ENCODE peak calls at places on chromosomes 13 and 19, in nine cellular contexts. One of them, this sample, is unnamed. For H3K4me1 and H3K27me3, the result is how much of the 10 kb centered on the place peaks cover.

GRCh38 chr13:92126399-92126798 is 728.0 kb downstream of the GPC5 start:
- DNase-seq in heart right ventricle: no peak
- DNase-seq in fibroblast of lung: no peak
- DNase-seq in CD4-positive, CD25-positive, alpha-beta regulatory T cell: no peak
- DNase-seq in tibial nerve: no peak
- DNase-seq in body of pancreas: no peak
- DNase-seq in heart left ventricle: no peak
- DNase-seq in adrenal gland: no peak
- DNase-seq in psoas muscle: no peak
- DNase-seq in this sample: no peak

GRCh38 chr13:99374994-99375805 is 68.0 kb upstream of the GPR183 start:
- DNase-seq in tibial nerve: no peak
- DNase-seq in adrenal gland: no peak
- DNase-seq in body of pancreas: no peak
- DNase-seq in CD4-positive, CD25-positive, alpha-beta regulatory T cell: peak
- DNase-seq in psoas muscle: no peak
- DNase-seq in fibroblast of lung: no peak
- DNase-seq in heart right ventricle: no peak
- DNase-seq in heart left ventricle: peak
- DNase-seq in this sample: no peak

GRCh38 chr19:57305056-57305455 is 15.2 kb upstream of the ZNF543 start:
- DNase-seq in heart right ventricle: no peak
- DNase-seq in psoas muscle: no peak
- DNase-seq in body of pancreas: no peak
- DNase-seq in fibroblast of lung: peak
- DNase-seq in tibial nerve: no peak
- DNase-seq in heart left ventricle: no peak
- DNase-seq in CD4-positive, CD25-positive, alpha-beta regulatory T cell: no peak
- DNase-seq in adrenal gland: no peak
- DNase-seq in this sample: peak

GRCh38 chr19:16315825-16316505 is 8.7 kb upstream of the KLF2 start:
- DNase-seq in adrenal gland: peak
- DNase-seq in psoas muscle: peak
- DNase-seq in CD4-positive, CD25-positive, alpha-beta regulatory T cell: no peak
- DNase-seq in heart left ventricle: no peak
- DNase-seq in tibial nerve: peak
- DNase-seq in heart right ventricle: peak
- DNase-seq in fibroblast of lung: peak
- DNase-seq in body of pancreas: peak
- DNase-seq in this sample: peak

GRCh38 chr19:1512671-1513491 is at the start of gene ADAMTSL5:
- DNase-seq in body of pancreas: peak
- DNase-seq in psoas muscle: peak
- DNase-seq in adrenal gland: no peak
- DNase-seq in heart right ventricle: peak
- DNase-seq in fibroblast of lung: peak
- DNase-seq in CD4-positive, CD25-positive, alpha-beta regulatory T cell: peak
- DNase-seq in tibial nerve: no peak
- DNase-seq in heart left ventricle: peak
- DNase-seq in this sample: peak

GRCh38 chr13:99067160-99067985 is 89.5 kb upstream of the DOCK9 start:
- DNase-seq in adrenal gland: no peak
- DNase-seq in fibroblast of lung: peak
- DNase-seq in body of pancreas: no peak
- DNase-seq in psoas muscle: no peak
- DNase-seq in heart right ventricle: no peak
- DNase-seq in heart left ventricle: no peak
- DNase-seq in CD4-positive, CD25-positive, alpha-beta regulatory T cell: no peak
- DNase-seq in tibial nerve: no peak
- DNase-seq in this sample: peak

GRCh38 chr19:1567848-1568227 is 287 bp downstream of the MEX3D start:
- DNase-seq in fibroblast of lung: no peak
- DNase-seq in CD4-positive, CD25-positive, alpha-beta regulatory T cell: no peak
- DNase-seq in psoas muscle: no peak
- DNase-seq in adrenal gland: no peak
- DNase-seq in tibial nerve: no peak
- DNase-seq in body of pancreas: no peak
- DNase-seq in heart right ventricle: no peak
- DNase-seq in heart left ventricle: no peak
- DNase-seq in this sample: no peak

GRCh38 chr13:87536499-87536898 is 134.7 kb upstream of the SLITRK5 start:
- DNase-seq in adrenal gland: no peak
- DNase-seq in heart left ventricle: no peak
- DNase-seq in psoas muscle: no peak
- DNase-seq in tibial nerve: no peak
- DNase-seq in CD4-positive, CD25-positive, alpha-beta regulatory T cell: no peak
- DNase-seq in heart right ventricle: no peak
- DNase-seq in fibroblast of lung: peak
- DNase-seq in body of pancreas: no peak
- DNase-seq in this sample: peak

GRCh38 chr13:46908511-46908910 is 11.7 kb upstream of the HTR2A start:
- DNase-seq in heart left ventricle: no peak
- DNase-seq in fibroblast of lung: peak
- DNase-seq in body of pancreas: no peak
- DNase-seq in adrenal gland: no peak
- DNase-seq in tibial nerve: no peak
- DNase-seq in heart right ventricle: no peak
- DNase-seq in CD4-positive, CD25-positive, alpha-beta regulatory T cell: no peak
- DNase-seq in psoas muscle: no peak
- DNase-seq in this sample: no peak

GRCh38 chr13:46354143-46355087 is 32.6 kb downstream of the RUBCNL start:
- DNase-seq in fibroblast of lung: peak
- DNase-seq in adrenal gland: no peak
- DNase-seq in body of pancreas: no peak
- DNase-seq in tibial nerve: no peak
- DNase-seq in heart right ventricle: no peak
- DNase-seq in heart left ventricle: no peak
- DNase-seq in psoas muscle: no peak
- DNase-seq in CD4-positive, CD25-positive, alpha-beta regulatory T cell: no peak
- DNase-seq in this sample: peak

GRCh38 chr13:60583911-60584753 is 187.1 kb downstream of the TDRD3 start:
- DNase-seq in body of pancreas: no peak
- DNase-seq in tibial nerve: peak
- DNase-seq in CD4-positive, CD25-positive, alpha-beta regulatory T cell: no peak
- DNase-seq in psoas muscle: no peak
- DNase-seq in fibroblast of lung: peak
- DNase-seq in heart left ventricle: no peak
- DNase-seq in adrenal gland: no peak
- DNase-seq in heart right ventricle: no peak
- DNase-seq in this sample: no peak

GRCh38 chr13:60275208-60275607 is 111.5 kb upstream of the DIAPH3 start:
- DNase-seq in heart right ventricle: no peak
- DNase-seq in CD4-positive, CD25-positive, alpha-beta regulatory T cell: no peak
- DNase-seq in psoas muscle: no peak
- DNase-seq in body of pancreas: no peak
- DNase-seq in adrenal gland: no peak
- DNase-seq in tibial nerve: no peak
- DNase-seq in heart left ventricle: no peak
- DNase-seq in fibroblast of lung: no peak
- DNase-seq in this sample: no peak

GRCh38 chr13:110109910-110110309 is 197.0 kb downstream of the COL4A1 start:
- DNase-seq in fibroblast of lung: peak
- DNase-seq in body of pancreas: peak
- DNase-seq in adrenal gland: peak
- DNase-seq in tibial nerve: no peak
- DNase-seq in CD4-positive, CD25-positive, alpha-beta regulatory T cell: no peak
- DNase-seq in heart left ventricle: peak
- DNase-seq in psoas muscle: peak
- DNase-seq in heart right ventricle: peak
- DNase-seq in this sample: peak

GRCh38 chr19:47226426-47227346 is 4.3 kb downstream of the BBC3 start:
- DNase-seq in heart left ventricle: peak
- DNase-seq in tibial nerve: peak
- DNase-seq in fibroblast of lung: peak
- DNase-seq in adrenal gland: peak
- DNase-seq in psoas muscle: peak
- DNase-seq in CD4-positive, CD25-positive, alpha-beta regulatory T cell: peak
- DNase-seq in heart right ventricle: peak
- DNase-seq in body of pancreas: peak
- DNase-seq in this sample: no peak

GRCh38 chr13:98171806-98172569 is 5.1 kb downstream of the RNF113B start:
- DNase-seq in psoas muscle: peak
- DNase-seq in CD4-positive, CD25-positive, alpha-beta regulatory T cell: no peak
- DNase-seq in fibroblast of lung: peak
- DNase-seq in adrenal gland: peak
- DNase-seq in heart right ventricle: peak
- DNase-seq in heart left ventricle: peak
- DNase-seq in tibial nerve: peak
- DNase-seq in body of pancreas: peak
- DNase-seq in this sample: no peak

GRCh38 chr13:82681535-82681934 is 1200.7 kb downstream of the SLITRK1 start:
- DNase-seq in heart left ventricle: no peak
- DNase-seq in CD4-positive, CD25-positive, alpha-beta regulatory T cell: no peak
- DNase-seq in body of pancreas: no peak
- DNase-seq in psoas muscle: no peak
- DNase-seq in tibial nerve: no peak
- DNase-seq in heart right ventricle: no peak
- DNase-seq in fibroblast of lung: no peak
- DNase-seq in adrenal gland: no peak
- DNase-seq in this sample: no peak

DNA sequence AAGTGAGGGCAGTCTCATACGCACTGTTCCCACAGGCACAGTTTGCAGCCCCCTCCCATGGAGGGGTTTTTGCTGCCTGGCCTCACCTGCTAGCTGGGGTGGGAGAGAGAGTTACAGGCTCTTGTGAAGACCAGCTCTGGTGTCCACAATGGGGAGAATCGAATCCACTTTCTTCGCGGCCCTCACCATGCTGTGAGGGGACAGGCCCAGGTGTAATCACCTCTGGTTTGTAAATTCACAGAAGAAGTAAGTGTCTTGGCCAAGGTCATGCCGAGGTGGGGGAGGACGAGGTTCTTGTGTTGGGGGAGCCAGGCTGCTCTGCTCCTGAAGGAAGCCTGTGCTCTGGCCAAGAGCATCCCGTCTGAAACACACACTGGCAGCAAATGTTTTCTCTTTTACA is 39.5 kb downstream of the TEX29 start:
- DNase-seq in CD4-positive, CD25-positive, alpha-beta regulatory T cell: no peak
- DNase-seq in tibial nerve: no peak
- DNase-seq in heart left ventricle: no peak
- DNase-seq in body of pancreas: no peak
- DNase-seq in psoas muscle: no peak
- DNase-seq in heart right ventricle: no peak
- DNase-seq in adrenal gland: no peak
- DNase-seq in fibroblast of lung: no peak
- DNase-seq in this sample: no peak
- H3K27ac ChIP-seq in CD4-positive, CD25-positive, alpha-beta regulatory T cell: no peak
- H3K27ac ChIP-seq in tibial nerve: no peak
- H3K27ac ChIP-seq in heart left ventricle: no peak
- H3K27ac ChIP-seq in body of pancreas: no peak
- H3K27ac ChIP-seq in psoas muscle: no peak
- H3K27ac ChIP-seq in heart right ventricle: no peak
- H3K27ac ChIP-seq in adrenal gland: no peak
- H3K27ac ChIP-seq in fibroblast of lung: no peak
- H3K27ac ChIP-seq in this sample: no peak

GRCh38 chr13:51603716-51604115 is 19.5 kb downstream of the WDFY2 start:
- DNase-seq in body of pancreas: no peak
- DNase-seq in psoas muscle: no peak
- DNase-seq in heart left ventricle: no peak
- DNase-seq in fibroblast of lung: no peak
- DNase-seq in adrenal gland: no peak
- DNase-seq in CD4-positive, CD25-positive, alpha-beta regulatory T cell: no peak
- DNase-seq in tibial nerve: no peak
- DNase-seq in heart right ventricle: no peak
- DNase-seq in this sample: peak
- H3K4me1 ChIP-seq in body of pancreas: half or more
- H3K4me1 ChIP-seq in psoas muscle: under half
- H3K4me1 ChIP-seq in heart left ventricle: under half
- H3K4me1 ChIP-seq in fibroblast of lung: under half
- H3K4me1 ChIP-seq in adrenal gland: half or more
- H3K4me1 ChIP-seq in CD4-positive, CD25-positive, alpha-beta regulatory T cell: under half
- H3K4me1 ChIP-seq in tibial nerve: under half
- H3K4me1 ChIP-seq in heart right ventricle: under half
- H3K4me1 ChIP-seq in this sample: under half

GRCh38 chr13:48158915-48159314 is 64.0 kb upstream of the MED4 start:
- DNase-seq in body of pancreas: peak
- DNase-seq in heart right ventricle: no peak
- DNase-seq in heart left ventricle: no peak
- DNase-seq in adrenal gland: no peak
- DNase-seq in fibroblast of lung: no peak
- DNase-seq in tibial nerve: no peak
- DNase-seq in CD4-positive, CD25-positive, alpha-beta regulatory T cell: no peak
- DNase-seq in psoas muscle: no peak
- DNase-seq in this sample: peak
- H3K27me3 ChIP-seq in body of pancreas: under half
- H3K27me3 ChIP-seq in heart right ventricle: under half
- H3K27me3 ChIP-seq in heart left ventricle: under half
- H3K27me3 ChIP-seq in adrenal gland: under half
- H3K27me3 ChIP-seq in fibroblast of lung: under half
- H3K27me3 ChIP-seq in tibial nerve: under half
- H3K27me3 ChIP-seq in CD4-positive, CD25-positive, alpha-beta regulatory T cell: under half
- H3K27me3 ChIP-seq in psoas muscle: under half
- H3K27me3 ChIP-seq in this sample: under half

DNA sequence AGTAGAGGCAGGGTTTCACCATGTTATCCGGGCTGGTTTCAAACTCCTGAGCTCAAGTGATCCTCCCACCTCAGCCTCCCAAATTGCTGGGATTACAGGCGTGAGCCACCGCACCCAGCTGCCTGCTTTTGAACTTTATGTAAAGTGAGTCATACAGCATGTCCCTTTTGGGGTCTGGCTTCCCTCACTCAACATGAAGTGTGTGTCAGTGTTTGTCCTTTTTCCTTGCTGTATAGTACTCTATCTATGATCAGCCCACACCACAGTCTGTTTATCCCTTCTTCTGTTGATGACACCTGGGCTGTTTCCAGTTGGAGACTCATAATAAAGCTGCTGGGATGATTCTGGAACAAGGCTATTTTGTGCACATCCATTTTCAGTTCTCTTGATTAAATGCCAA is 2.1 kb downstream of the SPIB start:
- DNase-seq in body of pancreas: no peak
- DNase-seq in heart right ventricle: no peak
- DNase-seq in adrenal gland: no peak
- DNase-seq in CD4-positive, CD25-positive, alpha-beta regulatory T cell: no peak
- DNase-seq in psoas muscle: no peak
- DNase-seq in tibial nerve: no peak
- DNase-seq in heart left ventricle: no peak
- DNase-seq in fibroblast of lung: no peak
- DNase-seq in this sample: no peak
- H3K27ac ChIP-seq in body of pancreas: no peak
- H3K27ac ChIP-seq in heart right ventricle: no peak
- H3K27ac ChIP-seq in adrenal gland: no peak
- H3K27ac ChIP-seq in CD4-positive, CD25-positive, alpha-beta regulatory T cell: no peak
- H3K27ac ChIP-seq in psoas muscle: no peak
- H3K27ac ChIP-seq in tibial nerve: no peak
- H3K27ac ChIP-seq in heart left ventricle: no peak
- H3K27ac ChIP-seq in fibroblast of lung: no peak
- H3K27ac ChIP-seq in this sample: no peak

This sample was measured in foreskin keratinocyte.